ENCODE peak calls at places on chromosomes 1 and 21, in four cellular contexts. P, R, O and F are unnamed samples.

GRCh38 chr1:8649027-8649426 is 168.4 kb downstream of the RERE start:
- DNase-seq in R (no peak), P (no peak), O (no peak), F (no peak)

GRCh38 chr1:1918901-1919303 is at the start of gene TMEM52:
- DNase-seq in P (no peak), O (no peak), R (no peak), F (no peak)

GRCh38 chr1:186658999-186659398 is 21.2 kb downstream of the PTGS2 start:
- DNase-seq in R (no peak), P (no peak), O (no peak), F (no peak)

GRCh38 chr1:26378088-26378878 is 5.7 kb upstream of the ZNF683 start:
- DNase-seq in P (peak; percentile 45), R (no peak), O (no peak), F (no peak)

GRCh38 chr1:199029855-199030254 is 391.0 kb downstream of the PTPRC start:
- DNase-seq in P (no peak), R (no peak), O (no peak), F (no peak)

GRCh38 chr1:110464340-110464739 is 13.4 kb downstream of the PROK1 start:
- DNase-seq in P (no peak), O (no peak), R (no peak), F (no peak)

GRCh38 chr1:81560629-81561028 is 240.1 kb upstream of the ADGRL2 start:
- DNase-seq in R (no peak), O (no peak), P (no peak), F (no peak)

GRCh38 chr1:39955547-39956539 is 898 bp downstream of the MFSD2A start:
- DNase-seq in O (no peak), P (no peak), R (no peak), F (no peak)

GRCh38 chr21:15508554-15508953 is 221.2 kb upstream of the USP25 start:
- DNase-seq in R (no peak), P (no peak), O (no peak), F (no peak)

GRCh38 chr21:45414396-45415187 is 9.6 kb downstream of the COL18A1 start:
- DNase-seq in O (no peak), R (no peak), P (no peak), F (no peak)

GRCh38 chr1:36843027-36843426 is 191.3 kb downstream of the GRIK3 start:
- DNase-seq in O (no peak), P (no peak), R (no peak), F (no peak)

GRCh38 chr1:226635456-226635941 is 86.9 kb downstream of the STUM start:
- DNase-seq in R (no peak), O (no peak), P (no peak), F (no peak)

GRCh38 chr1:187047298-187047697 is 218.5 kb downstream of the PLA2G4A start:
- DNase-seq in P (no peak), O (no peak), R (no peak), F (no peak)

GRCh38 chr1:65527211-65527610 is 106.7 kb downstream of the LEPR start:
- DNase-seq in O (no peak), R (no peak), P (no peak), F (no peak)

GRCh38 chr1:177185209-177185608 is 14.5 kb downstream of the BRINP2 start:
- DNase-seq in R (no peak), O (no peak), P (no peak), F (no peak)

GRCh38 chr1:58155418-58156123 is 391.0 kb downstream of the OMA1 start:
- DNase-seq in P (peak; percentile 24), R (peak; percentile 44), O (no peak), F (no peak)

GRCh38 chr1:30533796-30534550 is 189.4 kb downstream of the MATN1 start:
- DNase-seq in P (no peak), R (no peak), O (no peak), F (no peak)

GRCh38 chr1:170939476-170939875 is 4.1 kb downstream of the MROH9 start:
- DNase-seq in P (no peak), O (no peak), R (no peak), F (no peak)

GRCh38 chr1:13730751-13731482 is 30.9 kb downstream of the PRDM2 start:
- DNase-seq in O (no peak), P (no peak), R (peak; percentile 9), F (no peak)

GRCh38 chr1:178566187-178566586 is 53.3 kb downstream of the TEX35 start:
- DNase-seq in O (no peak), R (no peak), P (no peak), F (no peak)

GRCh38 chr1:36710008-36710407 is 227.3 kb upstream of the CSF3R start:
- DNase-seq in O (no peak), P (no peak), R (no peak), F (no peak)

GRCh38 chr1:22877112-22877915 is 95.4 kb downstream of the LACTBL1 start:
- DNase-seq in R (no peak), P (no peak), O (no peak), F (no peak)

GRCh38 chr1:20290624-20291597 is at the start of gene VWA5B1:
- DNase-seq in P (no peak), R (no peak), O (no peak), F (peak; percentile 37)

GRCh38 chr1:85464497-85465098 is 361 bp downstream of the DDAH1 start:
- DNase-seq in O (peak; percentile 30), R (peak; percentile 74), P (peak; percentile 59), F (peak; percentile 32)

GRCh38 chr21:36241717-36242116 is 78.3 kb upstream of the MORC3 start:
- DNase-seq in O (no peak), P (no peak), R (no peak), F (no peak)

GRCh38 chr1:45979074-45979777 is 153.2 kb downstream of the PIK3R3 start:
- DNase-seq in P (no peak), R (no peak), O (no peak), F (no peak)

GRCh38 chr1:119711804-119712341 is at the start of gene PHGDH:
- DNase-seq in R (peak; percentile 50), O (peak; percentile 50), P (peak; percentile 56), F (no peak)

GRCh38 chr21:20004353-20004752 is 993.9 kb upstream of the NCAM2 start:
- DNase-seq in R (peak; percentile 17), O (no peak), P (no peak), F (no peak)

GRCh38 chr1:16183157-16183556 is 27.3 kb upstream of the EPHA2 start:
- DNase-seq in R (no peak), O (no peak), P (no peak), F (no peak)

GRCh38 chr1:248924696-248925532 is 18.9 kb downstream of the PGBD2 start:
- DNase-seq in P (peak; percentile 60), O (no peak), R (peak; percentile 31), F (no peak)

GRCh38 chr21:41761211-41762181 is 5.4 kb downstream of the RIPK4 start:
- DNase-seq in R (peak; percentile 18), P (peak; percentile 60), O (peak; percentile 26), F (no peak)

GRCh38 chr1:243917177-243917862 is 67.3 kb upstream of the AKT3 start:
- DNase-seq in O (no peak), P (peak; percentile 22), R (peak; percentile 9), F (no peak)

GRCh38 chr21:45979141-45979631 is 2.4 kb upstream of the COL6A1 start:
- DNase-seq in R (no peak), O (no peak), P (no peak), F (no peak)

GRCh38 chr21:27564684-27565280 is 597.9 kb upstream of the ADAMTS5 start:
- DNase-seq in O (no peak), P (peak; percentile 17), R (peak; percentile 43), F (no peak)

GRCh38 chr1:10107985-10108663 is 75.4 kb downstream of the UBE4B start:
- DNase-seq in P (no peak), O (no peak), R (no peak), F (no peak)

GRCh38 chr1:10074855-10075418 is 42.2 kb downstream of the UBE4B start:
- DNase-seq in P (no peak), O (no peak), R (no peak), F (no peak)

GRCh38 chr1:75520862-75521261 is 90.1 kb downstream of the SLC44A5 start:
- DNase-seq in O (no peak), P (no peak), R (no peak), F (no peak)

GRCh38 chr1:172465617-172466016 is 21.7 kb upstream of the PIGC start:
- DNase-seq in P (no peak), O (no peak), R (no peak), F (no peak)

GRCh38 chr1:204706838-204707509 is 21.4 kb upstream of the LRRN2 start:
- DNase-seq in R (no peak), P (no peak), O (no peak), F (no peak)

GRCh38 chr1:34547043-34547674 is 207.7 kb upstream of the GJB5 start:
- DNase-seq in R (no peak), P (no peak), O (no peak), F (no peak)
- TF ChIP-seq CTCF in R (no peak), P (no peak), O (no peak), F (peak; percentile 39)

DNA sequence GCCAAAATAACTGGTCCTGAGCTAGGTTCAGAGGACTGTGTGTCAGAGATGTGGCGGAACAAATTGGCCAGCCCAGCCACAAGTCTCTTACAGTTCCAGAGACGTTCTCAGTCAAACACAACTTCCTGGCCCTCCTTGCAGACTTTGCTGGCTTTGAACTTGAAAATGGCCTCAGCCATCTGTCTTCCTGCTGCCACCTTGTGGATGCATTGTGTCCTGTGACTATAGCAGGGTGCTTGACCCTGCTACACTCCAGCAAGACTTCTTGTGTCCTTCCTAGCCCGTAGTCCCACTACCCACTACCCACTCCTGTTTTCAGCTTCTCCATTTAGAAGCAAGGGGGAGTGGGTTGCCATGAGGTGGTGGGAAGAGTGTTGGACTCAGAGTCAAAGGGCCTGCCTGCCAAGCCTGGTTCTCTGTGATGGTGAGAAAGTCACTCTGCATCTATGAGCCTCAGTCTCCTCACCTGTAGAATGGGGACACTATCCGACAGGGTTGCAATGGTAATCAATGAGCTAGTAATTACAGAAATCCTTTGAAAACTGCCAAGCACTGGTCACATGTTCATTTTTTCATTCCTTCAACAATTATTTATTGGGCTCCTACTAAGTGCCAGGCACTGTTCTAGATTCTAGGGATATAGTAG is 109.9 kb downstream of the IGSF21 start:
- DNase-seq in P (peak; percentile 23), R (no peak), O (no peak), F (no peak)
- TF ChIP-seq CTCF in P (peak; percentile 19), R (no peak), O (no peak), F (no peak)

GRCh38 chr1:147496044-147496443 is 45.3 kb upstream of the BCL9 start:
- DNase-seq in O (no peak), P (no peak), R (no peak), F (no peak)

GRCh38 chr1:147493349-147493748 is 48.0 kb upstream of the BCL9 start:
- DNase-seq in O (no peak), P (no peak), R (no peak), F (no peak)

GRCh38 chr1:147497826-147498225 is 43.5 kb upstream of the BCL9 start:
- DNase-seq in P (no peak), R (no peak), O (no peak), F (no peak)

GRCh38 chr1:147494998-147495580 is 46.2 kb upstream of the BCL9 start:
- DNase-seq in P (peak; percentile 78), O (peak; percentile 42), R (peak; percentile 79), F (peak; percentile 67)

GRCh38 chr1:147496571-147496970 is 44.7 kb upstream of the BCL9 start:
- DNase-seq in P (peak; percentile 46), O (no peak), R (peak; percentile 65), F (no peak)
- TF ChIP-seq CTCF in P (peak; percentile 30), O (peak; percentile 39), R (peak; percentile 57), F (peak; percentile 15)

GRCh38 chr1:234730542-234731370 is 120.8 kb upstream of the IRF2BP2 start:
- DNase-seq in O (no peak), P (no peak), R (no peak), F (no peak)
- TF ChIP-seq CTCF in O (no peak), P (no peak), R (no peak), F (no peak)

GRCh38 chr1:211944733-211945500 is 90.4 kb downstream of the INTS7 start:
- DNase-seq in O (no peak), R (peak; percentile 19), P (peak; percentile 64), F (no peak)
- TF ChIP-seq CTCF in O (no peak), R (peak; percentile 45), P (peak; percentile 49), F (no peak)